ENCODE peak calls at places on chromosomes 1 and 21, in four cellular contexts. I is CD4-positive, CD25-positive, alpha-beta regulatory T cell; D is CD4-positive, alpha-beta memory T cell; G is endothelial cell of umbilical vein. X is an unnamed sample. For H3K36me3, the result is how much of the 10 kb centered on the place peaks cover.

GRCh38 chr1:32741417-32742131 is 39.0 kb upstream of the SYNC start:
- DNase-seq in I (no peak), D (no peak), G (no peak), X (no peak)

GRCh38 chr1:169513208-169513607 is 27.5 kb upstream of the SLC19A2 start:
- DNase-seq in I (no peak), D (no peak), G (no peak), X (no peak)

GRCh38 chr21:34852438-34852837 is 183.6 kb downstream of the CLIC6 start:
- DNase-seq in I (no peak), D (no peak), G (no peak), X (no peak)

GRCh38 chr1:99266731-99267130 is 2.4 kb downstream of the PLPPR4 start:
- DNase-seq in I (no peak), D (no peak), G (no peak), X (peak)

GRCh38 chr1:207831517-207832327 is 79.2 kb downstream of the CD34 start:
- DNase-seq in I (no peak), D (peak), G (peak), X (no peak)

GRCh38 chr1:148263128-148263905 is 111.2 kb upstream of the NBPF11 start:
- DNase-seq in I (peak), D (peak), G (peak), X (peak)

GRCh38 chr1:96865731-96866684 is 144.4 kb downstream of the PTBP2 start:
- DNase-seq in I (no peak), D (no peak), G (peak), X (peak)

GRCh38 chr1:8394456-8395321 is 76.8 kb downstream of the SLC45A1 start:
- DNase-seq in I (no peak), D (peak), G (peak), X (peak)

GRCh38 chr1:30742300-30742962 is 15.1 kb downstream of the LAPTM5 start:
- DNase-seq in I (no peak), D (no peak), G (no peak), X (no peak)

GRCh38 chr21:42852925-42853570 is 26.3 kb downstream of the WDR4 start:
- DNase-seq in I (no peak), D (no peak), G (no peak), X (no peak)

GRCh38 chr1:118184737-118185082 is 318 bp downstream of the SPAG17 start:
- DNase-seq in I (no peak), D (no peak), G (no peak), X (no peak)

GRCh38 chr1:36199934-36200741 is 24.1 kb upstream of the THRAP3 start:
- DNase-seq in I (no peak), D (no peak), G (no peak), X (no peak)

GRCh38 chr1:171389176-171389575 is 75.2 kb downstream of the FMO4 start:
- DNase-seq in I (no peak), D (no peak), G (no peak), X (peak)

GRCh38 chr1:99754055-99754626 is 12.3 kb downstream of the FRRS1 start:
- DNase-seq in I (no peak), D (no peak), G (no peak), X (no peak)

GRCh38 chr1:59593798-59594790 is 220.7 kb upstream of the HOOK1 start:
- DNase-seq in I (no peak), D (no peak), G (no peak), X (no peak)

GRCh38 chr1:238336531-238336930 is 445.8 kb upstream of the ZP4 start:
- DNase-seq in I (no peak), D (no peak), G (no peak), X (no peak)

GRCh38 chr1:110190282-110190929 is 19.7 kb upstream of the KCNC4 start:
- DNase-seq in I (no peak), D (no peak), G (no peak), X (no peak)

GRCh38 chr21:42172596-42173483 is 46.1 kb upstream of the ABCG1 start:
- DNase-seq in I (no peak), D (no peak), G (no peak), X (no peak)

GRCh38 chr1:155080250-155081228 is 1.9 kb downstream of the EFNA3 start:
- DNase-seq in I (peak), D (no peak), G (no peak), X (no peak)

GRCh38 chr1:211750599-211750998 is 75.2 kb upstream of the NEK2 start:
- DNase-seq in I (no peak), D (no peak), G (no peak), X (no peak)

GRCh38 chr1:31707711-31708110 is 3.9 kb upstream of the COL16A1 start:
- DNase-seq in I (no peak), D (no peak), G (peak), X (peak)

GRCh38 chr1:192747942-192748341 is 60.9 kb upstream of the RGS2 start:
- DNase-seq in I (no peak), D (no peak), G (no peak), X (no peak)

GRCh38 chr1:19387045-19387467 is 74.9 kb downstream of the SLC66A1 start:
- DNase-seq in I (no peak), D (no peak), G (no peak), X (no peak)

GRCh38 chr1:220528049-220528678 is at the start of gene MARK1:
- DNase-seq in I (no peak), D (no peak), G (peak), X (no peak)

GRCh38 chr1:161059293-161059692 is 10.4 kb downstream of the ARHGAP30 start:
- DNase-seq in I (no peak), D (no peak), G (no peak), X (no peak)

GRCh38 chr1:89923517-89923916 is 71.4 kb upstream of the ZNF326 start:
- DNase-seq in I (no peak), D (no peak), G (no peak), X (no peak)

GRCh38 chr1:233904979-233905415 is 521 bp downstream of the SLC35F3 start:
- DNase-seq in I (no peak), D (no peak), G (no peak), X (no peak)

GRCh38 chr1:218348628-218349185 is 3.6 kb downstream of the TGFB2 start:
- DNase-seq in I (no peak), D (no peak), G (peak), X (no peak)

GRCh38 chr1:34693081-34693480 is 61.8 kb upstream of the GJB5 start:
- DNase-seq in I (no peak), D (no peak), G (no peak), X (no peak)
- H3K27ac ChIP-seq in I (no peak), D (no peak), G (no peak), X (no peak)

DNA sequence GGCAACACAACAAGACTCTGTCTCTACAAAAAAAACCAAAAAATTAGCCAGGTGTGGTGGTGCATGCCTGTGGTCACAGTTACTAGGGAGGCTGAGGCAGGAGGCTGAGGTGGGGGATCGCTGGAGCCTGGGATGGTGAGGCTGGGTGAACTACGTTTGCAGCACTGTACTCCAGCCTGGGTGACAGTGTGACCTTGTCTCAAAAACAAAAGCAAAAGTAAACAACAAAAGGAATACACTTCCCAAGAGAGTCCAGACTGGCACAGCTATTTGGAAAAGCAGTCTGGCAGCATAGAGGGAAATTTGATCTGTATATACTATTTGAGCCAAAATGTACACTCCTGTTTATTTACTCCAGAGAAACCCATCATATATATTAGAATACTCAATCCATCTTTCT is 107.1 kb upstream of the HMCN1 start:
- DNase-seq in I (no peak), D (no peak), G (no peak), X (no peak)
- H3K4me3 ChIP-seq in I (no peak), D (no peak), G (no peak), X (no peak)

DNA sequence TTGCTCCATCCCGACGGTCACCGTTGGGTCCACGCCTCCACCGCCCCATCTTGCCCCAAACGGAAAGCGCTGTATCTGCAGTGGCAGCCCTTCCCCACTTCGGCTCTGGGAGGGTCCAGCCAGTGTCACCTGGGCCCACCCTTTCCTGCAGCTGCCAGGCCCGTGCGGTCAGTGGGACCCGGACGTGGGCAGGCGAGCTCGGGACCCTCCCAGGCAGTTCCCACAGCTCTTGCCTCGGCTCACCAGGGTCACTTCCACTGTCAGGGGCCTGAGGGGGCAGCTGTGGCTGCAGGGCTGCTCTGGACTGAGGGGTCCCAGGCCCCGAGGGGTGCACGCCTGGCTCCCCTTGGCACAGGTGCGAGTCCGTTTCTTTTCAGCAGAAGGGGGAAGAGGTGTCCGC is 80.7 kb downstream of the SKI start:
- DNase-seq in I (no peak), D (no peak), G (no peak), X (no peak)
- H3K36me3 ChIP-seq in I (under half), D (under half), G (under half), X (half or more)

GRCh38 chr1:11058026-11058425 is 1.8 kb downstream of the SRM start:
- DNase-seq in I (no peak), D (no peak), G (no peak), X (no peak)

GRCh38 chr1:11055676-11056075 is 4.1 kb downstream of the SRM start:
- DNase-seq in I (no peak), D (no peak), G (no peak), X (no peak)

GRCh38 chr1:11054666-11055065 is 5.2 kb downstream of the SRM start:
- DNase-seq in I (no peak), D (no peak), G (no peak), X (no peak)

GRCh38 chr1:11057477-11057876 is 2.3 kb downstream of the SRM start:
- DNase-seq in I (no peak), D (no peak), G (no peak), X (no peak)

GRCh38 chr1:11056504-11056903 is 3.3 kb downstream of the SRM start:
- DNase-seq in I (no peak), D (peak), G (no peak), X (no peak)
- H3K27ac ChIP-seq in I (no peak), D (no peak), G (no peak), X (no peak)

DNA sequence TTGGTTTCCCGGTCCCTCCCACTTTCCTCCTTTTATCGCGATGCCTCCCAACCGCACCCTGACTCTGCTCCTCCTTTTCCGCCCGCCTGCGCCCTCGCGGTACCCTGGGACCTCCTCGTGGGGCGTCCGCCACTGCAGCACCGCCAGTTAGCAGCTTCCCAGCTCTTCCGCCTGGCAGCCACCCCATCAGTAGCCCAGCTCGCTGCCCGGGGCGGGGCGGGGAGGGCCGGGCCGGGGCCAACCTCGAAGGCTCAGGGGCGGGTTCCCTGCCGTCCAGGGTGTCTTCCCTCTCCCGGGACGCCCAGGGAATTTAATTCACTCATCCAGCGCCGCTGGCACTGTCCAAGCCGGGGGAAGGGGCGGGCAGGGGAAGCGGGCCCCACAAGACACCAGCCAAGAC is 2.1 kb upstream of the ZNF678 start:
- DNase-seq in I (no peak), D (no peak), G (no peak), X (no peak)
- H3K4me3 ChIP-seq in I (no peak), D (no peak), G (no peak), X (no peak)

GRCh38 chr1:116407033-116407432 is 34.0 kb downstream of the ATP1A1 start:
- DNase-seq in I (no peak), D (no peak), G (no peak), X (no peak)
- H3K36me3 ChIP-seq in I (half or more), D (under half), G (under half), X (half or more)

DNA sequence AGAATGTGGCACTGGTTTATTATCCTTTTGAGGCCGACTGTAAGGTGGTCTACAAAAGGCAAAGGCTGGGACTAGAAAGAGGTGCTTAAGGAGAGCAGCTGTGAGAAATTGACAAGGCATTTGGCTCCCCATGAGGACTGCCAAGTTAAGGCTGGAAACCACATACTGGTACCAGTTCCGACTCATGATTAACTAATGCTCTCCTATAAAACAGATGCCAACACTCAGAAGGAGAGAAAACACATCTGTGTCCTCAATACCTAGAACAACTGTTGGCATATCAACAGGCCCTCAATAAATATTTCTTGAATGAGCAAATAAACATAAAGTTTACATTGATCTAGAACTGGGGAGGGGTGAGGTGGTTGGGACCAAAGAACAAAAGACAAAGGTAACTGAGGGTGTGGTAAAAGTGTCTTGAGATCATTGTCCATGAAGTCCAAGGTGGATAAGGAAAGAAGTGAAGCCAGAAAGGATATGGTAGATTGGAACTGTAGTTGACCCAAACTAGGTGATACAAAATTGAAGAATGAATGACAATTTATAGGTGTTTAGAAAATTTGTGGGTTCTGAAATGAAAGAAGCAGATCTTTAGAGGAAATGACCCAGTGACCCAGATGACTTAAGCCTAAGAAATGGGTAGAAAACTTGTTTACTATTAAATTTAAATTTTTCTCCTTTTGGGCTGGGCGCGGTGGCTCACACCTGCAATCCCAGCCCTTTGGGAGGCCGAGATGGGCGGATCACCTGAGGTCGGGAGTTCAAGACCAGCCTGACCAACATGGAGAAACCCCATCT is 16.9 kb upstream of the MCL1 start:
- DNase-seq in I (no peak), D (peak), G (no peak), X (no peak)
- H3K27ac ChIP-seq in I (no peak), D (no peak), G (no peak), X (no peak)

X was measured in brain microvascular endothelial cell.